ENCODE peak calls at places on chromosome 17, in four cellular contexts. R is neural progenitor cell, D is endothelial cell of umbilical vein, L is HCT116. A is an unnamed sample.

GRCh38 chr17:60671482-60671881 is 6.2 kb upstream of the BCAS3 start:
- DNase-seq in R (no peak), D (no peak), L (no peak), A (no peak)

GRCh38 chr17:27551701-27552466 is 79.1 kb upstream of the LGALS9 start:
- DNase-seq in R (no peak), D (no peak), L (peak; percentile 75), A (no peak)

GRCh38 chr17:6394055-6394454 is 40.9 kb downstream of the AIPL1 start:
- DNase-seq in R (no peak), D (no peak), L (no peak), A (no peak)

GRCh38 chr17:29407856-29408255 is 17.7 kb downstream of the TAOK1 start:
- DNase-seq in R (no peak), D (no peak), L (no peak), A (peak; percentile 13)

GRCh38 chr17:57379237-57380054 is 123.1 kb downstream of the MSI2 start:
- DNase-seq in R (peak; percentile 66), D (peak; percentile 67), L (no peak), A (peak; percentile 58)

GRCh38 chr17:50677851-50678375 is 29.8 kb downstream of the ANKRD40 start:
- DNase-seq in R (no peak), D (no peak), L (no peak), A (no peak)

GRCh38 chr17:42493324-42493723 is 34.6 kb downstream of the ATP6V0A1 start:
- DNase-seq in R (no peak), D (peak; percentile 33), L (no peak), A (no peak)

GRCh38 chr17:10614536-10615155 is 42.5 kb downstream of the MYH3 start:
- DNase-seq in R (peak; percentile 81), D (peak; percentile 45), L (peak; percentile 42), A (peak; percentile 17)

GRCh38 chr17:65362826-65363225 is 198.6 kb downstream of the AXIN2 start:
- DNase-seq in R (no peak), D (no peak), L (no peak), A (no peak)

GRCh38 chr17:82215095-82215971 is 2.7 kb upstream of the CCDC57 start:
- DNase-seq in R (no peak), D (no peak), L (no peak), A (peak; percentile 37)

GRCh38 chr17:42163113-42163512 is 8.3 kb upstream of the RAB5C start:
- DNase-seq in R (peak; percentile 60), D (no peak), L (peak; percentile 18), A (no peak)

GRCh38 chr17:66655861-66656260 is 179.1 kb upstream of the CACNG5 start:
- DNase-seq in R (no peak), D (no peak), L (no peak), A (peak; percentile 84)

GRCh38 chr17:29116652-29117439 is 63.4 kb downstream of the MYO18A start:
- DNase-seq in R (peak; percentile 88), D (peak; percentile 61), L (no peak), A (peak; percentile 41)

GRCh38 chr17:59435238-59435637 is 103.8 kb downstream of the YPEL2 start:
- DNase-seq in R (no peak), D (peak; percentile 82), L (no peak), A (peak; percentile 81)

GRCh38 chr17:59814685-59815084 is 78.1 kb downstream of the TUBD1 start:
- DNase-seq in R (no peak), D (no peak), L (no peak), A (peak; percentile 75)

GRCh38 chr17:9862949-9863348 is 37.2 kb downstream of the GLP2R start:
- DNase-seq in R (no peak), D (no peak), L (no peak), A (no peak)

GRCh38 chr17:50763716-50764450 is 3.4 kb downstream of the ANKRD40CL start:
- DNase-seq in R (no peak), D (no peak), L (no peak), A (no peak)

GRCh38 chr17:41386227-41386626 is 4.1 kb upstream of the KRT34 start:
- DNase-seq in R (no peak), D (no peak), L (no peak), A (no peak)

GRCh38 chr17:26962255-26963162 is 331.4 kb upstream of the WSB1 start:
- DNase-seq in R (peak; percentile 15), D (no peak), L (no peak), A (no peak)

GRCh38 chr17:76593338-76593737 is 7.7 kb upstream of the ST6GALNAC2 start:
- DNase-seq in R (no peak), D (no peak), L (peak; percentile 74), A (no peak)

GRCh38 chr17:56478836-56479447 is 114.6 kb upstream of the NOG start:
- DNase-seq in R (peak; percentile 54), D (peak; percentile 44), L (peak; percentile 58), A (peak; percentile 27)

GRCh38 chr17:45925311-45925710 is 31.0 kb downstream of the MAPT start:
- DNase-seq in R (no peak), D (no peak), L (no peak), A (no peak)

DNA sequence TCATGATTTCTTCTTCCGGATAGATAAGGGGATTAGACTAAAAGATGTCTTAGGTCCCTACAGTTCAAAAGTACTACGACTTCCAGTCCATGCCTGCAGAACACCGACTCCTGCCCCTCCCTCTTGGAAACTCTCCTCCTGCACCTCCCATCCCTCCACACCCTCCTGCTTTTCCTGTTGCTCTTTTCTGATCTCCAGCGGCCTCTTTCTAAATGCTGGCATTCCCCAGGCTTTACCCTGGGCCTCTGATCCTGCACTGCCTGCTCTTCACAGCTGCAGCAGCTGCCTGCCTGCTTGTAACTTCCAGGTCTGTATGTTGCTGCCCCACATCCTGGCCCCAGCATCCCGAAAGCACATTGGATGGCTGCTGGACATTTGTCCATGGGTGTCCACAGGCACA is 154.2 kb downstream of the KCNJ12 start:
- DNase-seq in R (no peak), D (no peak), L (no peak), A (no peak)
- TF ChIP-seq EZH2 in R (no peak), D (no peak), L (no peak), A (no peak)

DNA sequence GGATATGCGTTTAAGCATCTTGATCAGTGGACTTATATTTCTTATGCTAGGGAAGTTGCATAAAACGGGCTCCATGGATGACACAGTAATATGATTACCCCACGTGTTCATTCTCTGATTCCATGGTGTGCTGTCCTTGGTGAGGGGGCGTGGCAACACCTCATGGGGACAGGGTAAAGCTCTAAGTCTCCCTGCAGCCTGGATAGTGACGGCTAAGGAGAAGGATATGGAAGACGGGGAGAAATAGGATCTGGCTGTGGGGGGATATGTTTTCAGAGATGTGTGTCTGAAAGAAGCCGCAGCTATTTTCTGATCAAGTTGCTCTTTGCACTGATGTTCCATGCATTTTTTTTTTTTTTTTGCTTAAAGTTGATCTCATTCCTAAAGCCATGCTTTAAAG is 84.3 kb downstream of the MARCHF10 start:
- DNase-seq in R (peak; percentile 53), D (no peak), L (no peak), A (no peak)
- TF ChIP-seq EZH2 in R (no peak), D (no peak), L (no peak), A (no peak)

GRCh38 chr17:38741443-38741842 is 6.7 kb downstream of the PCGF2 start:
- DNase-seq in R (no peak), D (no peak), L (no peak), A (no peak)

GRCh38 chr17:38743556-38744171 is 4.5 kb downstream of the PCGF2 start:
- DNase-seq in R (no peak), D (no peak), L (no peak), A (no peak)

GRCh38 chr17:38741853-38742421 is 6.2 kb downstream of the PCGF2 start:
- DNase-seq in R (no peak), D (no peak), L (no peak), A (no peak)

GRCh38 chr17:38740806-38741205 is 7.3 kb downstream of the PCGF2 start:
- DNase-seq in R (no peak), D (no peak), L (no peak), A (no peak)

DNA sequence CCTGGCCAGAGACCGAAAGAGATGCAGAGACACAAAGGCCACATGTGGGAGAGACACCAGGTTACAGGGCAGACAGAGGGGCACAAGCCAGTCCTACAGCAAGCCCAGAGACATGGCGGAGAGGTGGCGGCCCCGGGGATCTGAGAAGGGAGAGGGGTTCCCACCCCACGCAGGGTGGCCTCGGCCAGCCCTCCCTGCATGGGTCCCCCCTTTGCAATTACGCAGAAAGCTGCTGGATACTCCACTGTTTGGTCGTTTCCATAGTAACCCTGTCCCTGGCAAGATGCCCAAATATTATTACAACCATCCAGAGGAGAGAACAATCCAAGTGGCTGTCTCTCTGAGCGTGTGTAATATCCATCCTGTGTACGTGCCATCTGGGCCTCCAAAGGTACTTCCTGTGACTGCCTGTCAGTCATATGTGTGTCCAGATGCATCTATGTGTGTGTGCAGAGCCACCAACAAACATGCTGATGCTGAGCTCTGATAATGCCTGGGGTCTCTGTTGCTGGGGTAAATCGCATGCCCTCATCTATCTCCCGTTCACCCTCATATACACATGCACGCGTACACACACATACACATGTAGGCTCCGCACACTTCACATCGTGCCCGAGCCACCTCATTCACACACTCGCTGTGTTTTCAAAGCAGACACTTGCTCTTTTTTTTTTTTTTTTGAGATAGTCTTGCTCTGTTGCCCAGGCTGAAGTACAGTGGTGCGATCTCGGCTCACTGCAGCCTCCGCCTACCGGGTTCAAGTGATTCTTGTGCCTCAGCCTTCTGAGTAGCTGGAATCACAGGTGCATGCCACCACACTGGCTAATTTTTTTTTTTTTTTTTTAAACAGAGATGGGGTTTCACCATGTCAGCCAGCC is 5.5 kb downstream of the PCGF2 start:
- DNase-seq in R (no peak), D (peak; percentile 77), L (no peak), A (peak; percentile 88)
- TF ChIP-seq EZH2 in R (no peak), D (no peak), L (no peak), A (no peak)

GRCh38 chr17:31488264-31488981 is 96.9 kb downstream of the RAB11FIP4 start:
- DNase-seq in R (peak; percentile 54), D (no peak), L (no peak), A (no peak)
- TF ChIP-seq EZH2 in R (peak; percentile 63), D (peak; percentile 98), L (no peak), A (peak; percentile 97)

GRCh38 chr17:44759916-44760243 is 1.1 kb downstream of the ADAM11 start:
- DNase-seq in R (no peak), D (no peak), L (no peak), A (no peak)
- TF ChIP-seq EZH2 in R (no peak), D (no peak), L (no peak), A (no peak)

DNA sequence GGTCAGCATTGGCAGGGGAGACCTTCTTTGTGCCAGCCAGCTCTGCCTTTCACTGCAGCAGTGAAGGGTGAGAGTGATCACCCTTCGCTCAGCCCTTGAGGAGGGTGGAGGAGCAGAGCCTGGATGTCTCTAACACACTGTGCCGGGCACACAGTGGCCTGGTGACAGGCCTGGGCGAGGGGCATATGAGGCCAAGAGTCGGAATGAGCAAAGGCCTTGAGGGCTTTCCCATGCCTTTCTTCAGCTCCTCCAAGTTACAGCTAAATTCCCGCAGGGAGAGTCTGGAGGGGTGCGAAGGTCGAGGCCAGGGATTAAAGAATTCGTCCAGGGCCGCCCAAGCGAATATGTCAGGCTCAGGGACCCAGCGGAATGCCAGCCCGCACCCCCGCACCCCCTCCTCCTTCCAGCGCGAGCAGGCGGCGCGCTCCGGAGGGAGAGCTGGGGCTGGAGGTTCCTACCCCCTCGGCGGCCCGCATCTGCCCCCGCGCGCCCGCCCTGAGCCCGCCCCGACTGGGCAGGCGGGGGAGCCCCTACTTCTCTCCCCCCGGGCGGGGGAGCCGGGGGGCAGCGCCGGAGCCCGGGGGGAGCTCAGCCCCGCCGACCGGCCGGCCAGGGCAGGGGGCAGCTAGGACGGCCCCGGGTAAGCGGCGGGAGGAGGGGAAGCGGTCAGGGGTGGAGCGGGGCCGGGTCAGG is at the start of gene RASL10B:
- DNase-seq in R (peak; percentile 85), D (peak; percentile 28), L (no peak), A (peak; percentile 39)
- TF ChIP-seq EZH2 in R (no peak), D (peak; percentile 33), L (no peak), A (peak; percentile 4)

A was measured in fibroblast of lung.